ENCODE peak calls at places on chromosomes 5 and 9, in four cellular contexts. One of them, this sample, is unnamed.

GRCh38 chr5:75566710-75567309 is 44.4 kb upstream of the ANKDD1B start:
- DNase-seq in Ammon's horn: no peak
- DNase-seq in substantia nigra: no peak
- DNase-seq in EH: peak
- DNase-seq in this sample: peak

GRCh38 chr5:601771-602465 is 10.2 kb upstream of the CEP72 start:
- DNase-seq in EH: no peak
- DNase-seq in Ammon's horn: no peak
- DNase-seq in substantia nigra: no peak
- DNase-seq in this sample: no peak

GRCh38 chr5:175120412-175120811 is 323.6 kb downstream of the DRD1 start:
- DNase-seq in EH: no peak
- DNase-seq in substantia nigra: no peak
- DNase-seq in Ammon's horn: no peak
- DNase-seq in this sample: no peak

GRCh38 chr5:55187370-55187769 is 14.4 kb upstream of the CDC20B start:
- DNase-seq in EH: no peak
- DNase-seq in Ammon's horn: no peak
- DNase-seq in substantia nigra: no peak
- DNase-seq in this sample: peak

GRCh38 chr5:171688696-171689495 is 96.7 kb upstream of the SMIM23 start:
- DNase-seq in Ammon's horn: no peak
- DNase-seq in substantia nigra: no peak
- DNase-seq in EH: no peak
- DNase-seq in this sample: no peak

GRCh38 chr5:32332971-32333370 is 20.2 kb upstream of the MTMR12 start:
- DNase-seq in substantia nigra: no peak
- DNase-seq in EH: peak
- DNase-seq in Ammon's horn: no peak
- DNase-seq in this sample: no peak

GRCh38 chr5:133896873-133897272 is 71.6 kb downstream of the C5orf15 start:
- DNase-seq in substantia nigra: no peak
- DNase-seq in Ammon's horn: no peak
- DNase-seq in EH: no peak
- DNase-seq in this sample: no peak

GRCh38 chr5:170104299-170104698 is 1.4 kb upstream of the FOXI1 start:
- DNase-seq in Ammon's horn: no peak
- DNase-seq in EH: no peak
- DNase-seq in substantia nigra: no peak
- DNase-seq in this sample: no peak

GRCh38 chr9:133351908-133352634 is 4.1 kb downstream of the RPL7A start:
- DNase-seq in Ammon's horn: no peak
- DNase-seq in substantia nigra: no peak
- DNase-seq in EH: peak
- DNase-seq in this sample: no peak

GRCh38 chr5:27568811-27569210 is 530.4 kb upstream of the CDH9 start:
- DNase-seq in substantia nigra: no peak
- DNase-seq in EH: no peak
- DNase-seq in Ammon's horn: no peak
- DNase-seq in this sample: no peak

GRCh38 chr9:15420796-15421195 is 1.9 kb upstream of the SNAPC3 start:
- DNase-seq in substantia nigra: no peak
- DNase-seq in Ammon's horn: no peak
- DNase-seq in EH: no peak
- DNase-seq in this sample: no peak

GRCh38 chr9:135544981-135545635 is 818 bp upstream of the OBP2A start:
- DNase-seq in substantia nigra: no peak
- DNase-seq in EH: no peak
- DNase-seq in Ammon's horn: no peak
- DNase-seq in this sample: no peak

This sample was measured in Caki2.